ENCODE peak calls at places on chromosomes 7 and 10, in five cellular contexts. A, Z, J, V and W are unnamed samples.

GRCh38 chr10:76547352-76547972 is 1090.1 kb downstream of the KCNMA1 start:
- DNase-seq in J (peak; percentile 89), Z (peak; percentile 64), A (peak; percentile 87), V (peak; percentile 9), W (peak; percentile 87)

GRCh38 chr7:100571829-100572116 is 1.9 kb downstream of the SAP25 start:
- DNase-seq in V (no peak), J (no peak), A (no peak), Z (no peak), W (no peak)

GRCh38 chr10:12730809-12731519 is 270.5 kb downstream of the CCDC3 start:
- DNase-seq in V (no peak), J (no peak), Z (no peak), A (no peak), W (no peak)

GRCh38 chr10:47405829-47406547 is 21.9 kb upstream of the ZNF488 start:
- DNase-seq in V (no peak), A (peak; percentile 38), J (no peak), Z (no peak), W (no peak)

GRCh38 chr7:91683823-91684222 is 196.7 kb downstream of the MTERF1 start:
- DNase-seq in J (no peak), A (no peak), V (no peak), Z (no peak), W (peak; percentile 86)

GRCh38 chr7:69664433-69664832 is 66.2 kb downstream of the AUTS2 start:
- DNase-seq in J (no peak), A (no peak), Z (no peak), V (no peak), W (no peak)

GRCh38 chr10:5620966-5621365 is 45.4 kb downstream of the ASB13 start:
- DNase-seq in Z (no peak), J (no peak), A (no peak), V (no peak), W (no peak)

GRCh38 chr7:4851459-4852422 is 10.1 kb downstream of the PAPOLB start:
- DNase-seq in A (peak; percentile 25), V (no peak), Z (no peak), J (peak; percentile 48), W (peak; percentile 22)

GRCh38 chr7:21969822-21970221 is 24.1 kb upstream of the CDCA7L start:
- DNase-seq in V (no peak), Z (no peak), J (no peak), A (no peak), W (no peak)

GRCh38 chr10:33291053-33291592 is 43.3 kb downstream of the NRP1 start:
- DNase-seq in A (peak; percentile 45), Z (no peak), V (no peak), J (no peak), W (peak; percentile 90)